ENCODE peak calls at places on chromosomes 13 and 19, in four cellular contexts. One of them, this sample, is unnamed.

GRCh38 chr19:45468159-45468651 is 409 bp downstream of the FOSB start:
- DNase-seq in PC-9: no peak
- DNase-seq in uterus: no peak
- DNase-seq in A549: no peak
- DNase-seq in this sample: peak; percentile 73

GRCh38 chr13:24842533-24843278 is 78.7 kb downstream of the RNF17 start:
- DNase-seq in PC-9: no peak
- DNase-seq in uterus: no peak
- DNase-seq in A549: no peak
- DNase-seq in this sample: no peak

GRCh38 chr13:27182844-27183497 is 11.4 kb upstream of the USP12 start:
- DNase-seq in PC-9: peak; percentile 93
- DNase-seq in uterus: peak; percentile 33
- DNase-seq in A549: peak; percentile 84
- DNase-seq in this sample: peak; percentile 84

GRCh38 chr19:34457446-34457845 is 24.1 kb upstream of the WTIP start:
- DNase-seq in PC-9: no peak
- DNase-seq in uterus: no peak
- DNase-seq in A549: no peak
- DNase-seq in this sample: no peak

GRCh38 chr19:6754136-6754535 is 13.1 kb downstream of the SH2D3A start:
- DNase-seq in PC-9: no peak
- DNase-seq in uterus: no peak
- DNase-seq in A549: no peak
- DNase-seq in this sample: peak; percentile 62

GRCh38 chr13:44967656-44968451 is 21.4 kb downstream of the NUFIP1 start:
- DNase-seq in PC-9: peak; percentile 35
- DNase-seq in uterus: no peak
- DNase-seq in A549: peak; percentile 18
- DNase-seq in this sample: no peak

GRCh38 chr13:20713014-20713376 is 9.5 kb downstream of the IL17D start:
- DNase-seq in PC-9: no peak
- DNase-seq in uterus: no peak
- DNase-seq in A549: no peak
- DNase-seq in this sample: no peak

GRCh38 chr19:11499890-11500420 is 5.7 kb downstream of the ZNF653 start:
- DNase-seq in PC-9: no peak
- DNase-seq in uterus: no peak
- DNase-seq in A549: no peak
- DNase-seq in this sample: no peak

GRCh38 chr19:35843676-35844481 is 8.4 kb downstream of the NPHS1 start:
- DNase-seq in PC-9: no peak
- DNase-seq in uterus: no peak
- DNase-seq in A549: peak; percentile 88
- DNase-seq in this sample: peak; percentile 70

GRCh38 chr19:9608912-9609311 is 12.1 kb downstream of the ZNF561 start:
- DNase-seq in PC-9: no peak
- DNase-seq in uterus: no peak
- DNase-seq in A549: no peak
- DNase-seq in this sample: no peak
- H3K9me3 ChIP-seq in PC-9: peaks cover 77% of the 10 kb centered on the region
- H3K9me3 ChIP-seq in uterus: peaks cover 53% of the 10 kb centered on the region
- H3K9me3 ChIP-seq in A549: peaks cover 77% of the 10 kb centered on the region
- H3K9me3 ChIP-seq in this sample: peaks cover 12% of the 10 kb centered on the region

DNA sequence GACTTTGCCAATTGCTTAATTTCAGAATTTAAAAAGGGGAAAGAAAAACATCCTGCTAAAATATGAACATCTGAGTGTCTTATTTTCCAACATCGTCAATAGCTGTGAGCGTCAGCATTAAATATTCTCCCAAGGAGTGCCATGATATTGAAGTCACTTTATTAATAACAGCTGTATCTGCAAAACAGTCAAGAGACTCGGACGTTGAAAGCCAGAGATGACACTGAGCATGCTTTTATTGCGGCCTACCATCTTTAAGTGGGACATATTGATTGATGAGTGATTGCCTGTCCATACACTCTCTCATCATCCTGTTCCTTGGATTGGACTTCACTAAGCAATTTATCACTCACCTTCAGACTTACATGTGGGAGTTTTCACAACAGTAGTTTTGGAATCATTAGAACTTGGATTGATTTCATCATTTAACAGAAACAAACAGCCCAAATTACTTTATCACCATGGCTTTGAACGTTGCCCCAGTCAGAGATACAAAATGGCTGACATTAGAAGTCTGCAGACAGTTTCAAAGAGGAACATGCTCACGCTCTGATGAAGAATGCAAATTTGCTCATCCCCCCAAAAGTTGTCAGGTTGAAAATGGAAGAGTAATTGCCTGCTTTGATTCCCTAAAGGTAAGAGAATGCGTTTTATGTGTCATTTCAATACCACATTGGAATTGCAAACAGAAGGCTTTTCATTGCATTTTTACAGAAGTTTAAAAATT is 53.8 kb downstream of the MBNL2 start:
- DNase-seq in PC-9: no peak
- DNase-seq in uterus: no peak
- DNase-seq in A549: no peak
- DNase-seq in this sample: no peak
- H3K4me1 ChIP-seq in PC-9: peaks cover 96% of the 10 kb centered on the region
- H3K4me1 ChIP-seq in uterus: peaks cover 4% of the 10 kb centered on the region
- H3K4me1 ChIP-seq in A549: peaks cover 80% of the 10 kb centered on the region
- H3K4me1 ChIP-seq in this sample: peaks cover 13% of the 10 kb centered on the region

DNA sequence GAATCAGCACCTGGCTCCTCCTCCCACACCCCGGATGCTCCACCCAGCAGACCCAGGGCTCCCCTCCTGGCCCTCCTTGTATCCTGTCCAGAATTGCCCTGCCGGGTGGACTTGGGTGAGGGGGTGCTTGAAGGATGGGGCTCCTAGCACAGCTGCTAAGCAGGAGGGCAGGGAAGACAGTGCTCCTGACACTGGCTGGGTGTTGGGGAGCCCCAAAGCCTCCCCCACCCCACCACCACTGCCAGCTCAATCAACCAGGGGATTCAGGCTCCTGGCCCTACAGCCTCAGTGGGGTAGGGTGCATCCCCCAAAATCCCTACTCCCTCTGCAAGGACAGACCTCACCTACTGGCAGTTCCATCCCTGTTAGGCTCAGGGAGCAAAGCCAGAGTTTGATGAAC is 2.6 kb upstream of the CYP4F11 start:
- DNase-seq in PC-9: no peak
- DNase-seq in uterus: no peak
- DNase-seq in A549: no peak
- DNase-seq in this sample: no peak
- H3K9me3 ChIP-seq in PC-9: no peaks in the 10 kb centered on the region
- H3K9me3 ChIP-seq in uterus: no peaks in the 10 kb centered on the region
- H3K9me3 ChIP-seq in A549: peaks cover 5% of the 10 kb centered on the region
- H3K9me3 ChIP-seq in this sample: peaks cover 4% of the 10 kb centered on the region

GRCh38 chr13:98512774-98513327 is 64.1 kb downstream of the STK24 start:
- DNase-seq in PC-9: no peak
- DNase-seq in uterus: no peak
- DNase-seq in A549: no peak
- DNase-seq in this sample: no peak
- H3K4me1 ChIP-seq in PC-9: peaks cover 32% of the 10 kb centered on the region
- H3K4me1 ChIP-seq in uterus: peaks cover 5% of the 10 kb centered on the region
- H3K4me1 ChIP-seq in A549: peaks cover 23% of the 10 kb centered on the region
- H3K4me1 ChIP-seq in this sample: peaks cover 9% of the 10 kb centered on the region

GRCh38 chr19:27890696-27891095 is 1322.3 kb downstream of the UQCRFS1 start:
- DNase-seq in PC-9: no peak
- DNase-seq in uterus: no peak
- DNase-seq in A549: no peak
- DNase-seq in this sample: no peak
- H3K9me3 ChIP-seq in PC-9: no peaks in the 10 kb centered on the region
- H3K9me3 ChIP-seq in uterus: no peaks in the 10 kb centered on the region
- H3K9me3 ChIP-seq in A549: peaks cover 37% of the 10 kb centered on the region
- H3K9me3 ChIP-seq in this sample: no peaks in the 10 kb centered on the region

DNA sequence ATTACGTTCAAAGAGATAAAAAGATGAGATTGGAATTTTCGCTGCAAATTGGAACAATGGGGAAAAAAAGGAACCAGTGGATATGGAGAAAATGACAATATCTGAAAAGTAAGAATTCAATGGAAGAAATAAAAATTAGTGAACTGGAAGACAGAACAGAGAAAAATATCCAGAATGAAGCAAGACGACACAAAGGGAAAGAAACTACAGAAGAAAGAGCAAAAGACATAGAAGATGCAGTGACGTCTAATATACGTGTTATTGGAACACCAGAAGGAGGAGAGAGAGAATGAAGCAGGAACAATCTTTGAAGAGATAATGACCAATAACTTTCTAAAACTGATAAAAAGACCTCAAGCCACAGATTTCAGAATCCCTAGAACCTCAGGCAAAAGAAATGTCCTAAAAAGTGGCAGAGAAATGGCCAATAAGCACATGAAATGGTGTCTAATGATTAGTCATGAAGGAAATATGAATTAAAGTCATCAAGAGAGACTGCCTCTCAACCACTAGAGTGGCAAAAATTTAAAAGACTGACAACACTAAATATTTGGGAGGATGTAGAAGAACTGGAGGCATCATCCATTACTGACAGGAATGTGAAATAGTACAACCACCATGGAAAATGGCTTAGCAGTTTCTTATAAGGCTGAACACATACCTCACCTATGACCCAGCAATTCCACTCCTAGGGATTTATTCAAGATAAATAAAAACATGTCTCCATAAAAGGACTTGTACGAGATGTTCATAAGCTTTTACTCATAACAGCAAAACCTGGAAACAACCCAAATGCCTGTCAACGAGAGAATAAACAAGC is 56.5 kb downstream of the GADD45B start:
- DNase-seq in PC-9: peak; percentile 96
- DNase-seq in uterus: no peak
- DNase-seq in A549: peak; percentile 91
- DNase-seq in this sample: no peak
- H3K4me1 ChIP-seq in PC-9: peaks cover 74% of the 10 kb centered on the region
- H3K4me1 ChIP-seq in uterus: no peaks in the 10 kb centered on the region
- H3K4me1 ChIP-seq in A549: peaks cover 65% of the 10 kb centered on the region
- H3K4me1 ChIP-seq in this sample: no peaks in the 10 kb centered on the region

GRCh38 chr19:20471441-20471840 is 94.1 kb downstream of the ZNF737 start:
- DNase-seq in PC-9: no peak
- DNase-seq in uterus: no peak
- DNase-seq in A549: no peak
- DNase-seq in this sample: no peak
- H3K9me3 ChIP-seq in PC-9: peaks cover 12% of the 10 kb centered on the region
- H3K9me3 ChIP-seq in uterus: no peaks in the 10 kb centered on the region
- H3K9me3 ChIP-seq in A549: no peaks in the 10 kb centered on the region
- H3K9me3 ChIP-seq in this sample: no peaks in the 10 kb centered on the region

GRCh38 chr19:55254625-55254977 is 4.2 kb downstream of the PPP6R1 start:
- DNase-seq in PC-9: no peak
- DNase-seq in uterus: no peak
- DNase-seq in A549: no peak
- DNase-seq in this sample: no peak

GRCh38 chr19:55257461-55258411 is 1.1 kb downstream of the PPP6R1 start:
- DNase-seq in PC-9: no peak
- DNase-seq in uterus: no peak
- DNase-seq in A549: no peak
- DNase-seq in this sample: no peak

GRCh38 chr19:55256562-55257460 is 2.0 kb downstream of the PPP6R1 start:
- DNase-seq in PC-9: no peak
- DNase-seq in uterus: no peak
- DNase-seq in A549: no peak
- DNase-seq in this sample: no peak

GRCh38 chr19:55253842-55254624 is 4.8 kb downstream of the PPP6R1 start:
- DNase-seq in PC-9: no peak
- DNase-seq in uterus: no peak
- DNase-seq in A549: no peak
- DNase-seq in this sample: peak; percentile 58

GRCh38 chr19:55255618-55256423 is 3.0 kb downstream of the PPP6R1 start:
- DNase-seq in PC-9: peak; percentile 86
- DNase-seq in uterus: no peak
- DNase-seq in A549: peak; percentile 58
- DNase-seq in this sample: peak; percentile 53
- H3K4me1 ChIP-seq in PC-9: peaks cover 55% of the 10 kb centered on the region
- H3K4me1 ChIP-seq in uterus: peaks cover 10% of the 10 kb centered on the region
- H3K4me1 ChIP-seq in A549: peaks cover 40% of the 10 kb centered on the region
- H3K4me1 ChIP-seq in this sample: peaks cover 18% of the 10 kb centered on the region

DNA sequence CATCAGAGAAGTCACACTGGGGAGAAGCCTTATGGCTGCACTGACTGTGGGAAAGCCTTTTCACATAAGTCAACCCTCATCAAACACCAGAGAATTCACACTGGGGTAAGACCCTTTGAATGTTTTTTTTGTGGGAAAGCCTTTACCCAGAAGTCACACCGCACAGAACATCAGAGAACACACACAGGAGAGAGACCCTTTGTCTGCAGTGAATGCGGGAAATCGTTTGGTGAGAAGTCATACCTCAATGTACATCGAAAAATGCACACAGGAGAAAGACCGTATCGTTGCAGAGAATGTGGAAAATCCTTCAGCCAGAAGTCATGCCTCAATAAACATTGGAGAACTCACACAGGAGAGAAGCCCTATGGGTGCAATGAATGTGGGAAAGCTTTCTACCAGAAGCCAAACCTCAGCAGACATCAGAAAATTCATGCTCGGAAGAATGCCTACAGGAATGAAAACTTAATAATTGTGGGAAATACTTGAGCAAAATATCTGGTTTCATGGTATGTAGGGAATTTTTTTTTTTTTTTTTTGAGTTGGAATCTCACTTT is 30.7 kb downstream of the ZNF793 start:
- DNase-seq in PC-9: no peak
- DNase-seq in uterus: no peak
- DNase-seq in A549: no peak
- DNase-seq in this sample: no peak
- H3K9me3 ChIP-seq in PC-9: peaks cover 35% of the 10 kb centered on the region
- H3K9me3 ChIP-seq in uterus: peaks cover 70% of the 10 kb centered on the region
- H3K9me3 ChIP-seq in A549: peaks cover 89% of the 10 kb centered on the region
- H3K9me3 ChIP-seq in this sample: peaks cover 22% of the 10 kb centered on the region

This sample was measured in right cardiac atrium.